ENCODE peak calls at places on chromosomes 6 and 20, in seven cellular contexts. P is left ventricle myocardium superior; E is AG08396; O is mesothelial cell of epicardium; Q is COR-L47; L is activated CD4-positive, CD25-positive, alpha-beta regulatory T cell; X is activated CD8-positive, alpha-beta memory T cell treated with anti-CD3 and anti-CD28 coated beads for 48 hours. Z is an unnamed sample.

GRCh38 chr6:93820465-93821082 is 401.2 kb upstream of the EPHA7 start:
- DNase-seq in P (no peak), E (no peak), O (no peak), Q (no peak), L (no peak), X (no peak), Z (no peak)

GRCh38 chr20:36624068-36624813 is 18.7 kb downstream of the RAB5IF start:
- DNase-seq in P (peak), E (no peak), O (no peak), Q (peak), L (no peak), X (no peak), Z (no peak)

GRCh38 chr6:56659721-56660373 is 17.2 kb upstream of the DST start:
- DNase-seq in P (no peak), E (no peak), O (no peak), Q (no peak), L (no peak), X (no peak), Z (no peak)

GRCh38 chr6:21754891-21755290 is 161.3 kb downstream of the SOX4 start:
- DNase-seq in P (no peak), E (no peak), O (no peak), Q (no peak), L (no peak), X (no peak), Z (no peak)

GRCh38 chr6:160110724-160111123 is 10.9 kb upstream of the SLC22A1 start:
- DNase-seq in P (no peak), E (no peak), O (no peak), Q (no peak), L (no peak), X (no peak), Z (no peak)

GRCh38 chr6:148888853-148889252 is 142.0 kb downstream of the UST start:
- DNase-seq in P (no peak), E (no peak), O (no peak), Q (no peak), L (no peak), X (no peak), Z (no peak)

GRCh38 chr6:11217360-11218076 is 14.9 kb downstream of the NEDD9 start:
- DNase-seq in P (no peak), E (no peak), O (no peak), Q (no peak), L (no peak), X (no peak), Z (no peak)

GRCh38 chr20:12023169-12023795 is 105.6 kb downstream of the BTBD3 start:
- DNase-seq in P (no peak), E (no peak), O (no peak), Q (no peak), L (no peak), X (no peak), Z (no peak)

GRCh38 chr6:83514877-83515466 is 2.6 kb downstream of the PRSS35 start:
- DNase-seq in P (no peak), E (peak), O (no peak), Q (peak), L (no peak), X (no peak), Z (no peak)

GRCh38 chr20:32559753-32560380 is 25.3 kb downstream of the NOL4L start:
- DNase-seq in P (no peak), E (no peak), O (no peak), Q (no peak), L (no peak), X (no peak), Z (no peak)